ENCODE peak calls at places on chromosomes 2 and 18, in four cellular contexts. One of them, this sample, is unnamed.

GRCh38 chr18:44759925-44760342 is 79.2 kb downstream of the SETBP1 start:
- DNase-seq in NB4: no peak
- DNase-seq in K562: no peak
- DNase-seq in GM12878: peak; percentile 48
- DNase-seq in this sample: no peak

GRCh38 chr18:23878336-23878900 is 136.1 kb upstream of the TTC39C start:
- DNase-seq in NB4: no peak
- DNase-seq in K562: no peak
- DNase-seq in GM12878: no peak
- DNase-seq in this sample: no peak

GRCh38 chr2:62653582-62654422 is 51.7 kb upstream of the EHBP1 start:
- DNase-seq in NB4: no peak
- DNase-seq in K562: no peak
- DNase-seq in GM12878: no peak
- DNase-seq in this sample: no peak

GRCh38 chr2:219515874-219516629 is 1.8 kb downstream of the ASIC4 start:
- DNase-seq in NB4: no peak
- DNase-seq in K562: no peak
- DNase-seq in GM12878: no peak
- DNase-seq in this sample: no peak

GRCh38 chr2:176830362-176830761 is 382.2 kb upstream of the HNRNPA3 start:
- DNase-seq in NB4: peak; percentile 36
- DNase-seq in K562: peak; percentile 20
- DNase-seq in GM12878: no peak
- DNase-seq in this sample: no peak

GRCh38 chr2:52594036-52594435 is 1173.6 kb upstream of the CHAC2 start:
- DNase-seq in NB4: no peak
- DNase-seq in K562: no peak
- DNase-seq in GM12878: no peak
- DNase-seq in this sample: peak; percentile 51

GRCh38 chr2:11270891-11271290 is 73.5 kb downstream of the ROCK2 start:
- DNase-seq in NB4: peak; percentile 14
- DNase-seq in K562: no peak
- DNase-seq in GM12878: no peak
- DNase-seq in this sample: no peak

GRCh38 chr2:101430161-101430560 is 42.9 kb upstream of the CREG2 start:
- DNase-seq in NB4: no peak
- DNase-seq in K562: no peak
- DNase-seq in GM12878: no peak
- DNase-seq in this sample: no peak

GRCh38 chr2:144225077-144225476 is 294.8 kb downstream of the ZEB2 start:
- DNase-seq in NB4: no peak
- DNase-seq in K562: peak; percentile 27
- DNase-seq in GM12878: no peak
- DNase-seq in this sample: no peak

GRCh38 chr2:53768233-53768542 is 584 bp downstream of the CHAC2 start:
- DNase-seq in NB4: peak; percentile 84
- DNase-seq in K562: peak; percentile 43
- DNase-seq in GM12878: no peak
- DNase-seq in this sample: no peak

GRCh38 chr18:70698574-70698973 is 409.7 kb downstream of the SOCS6 start:
- DNase-seq in NB4: no peak
- DNase-seq in K562: no peak
- DNase-seq in GM12878: no peak
- DNase-seq in this sample: no peak

DNA sequence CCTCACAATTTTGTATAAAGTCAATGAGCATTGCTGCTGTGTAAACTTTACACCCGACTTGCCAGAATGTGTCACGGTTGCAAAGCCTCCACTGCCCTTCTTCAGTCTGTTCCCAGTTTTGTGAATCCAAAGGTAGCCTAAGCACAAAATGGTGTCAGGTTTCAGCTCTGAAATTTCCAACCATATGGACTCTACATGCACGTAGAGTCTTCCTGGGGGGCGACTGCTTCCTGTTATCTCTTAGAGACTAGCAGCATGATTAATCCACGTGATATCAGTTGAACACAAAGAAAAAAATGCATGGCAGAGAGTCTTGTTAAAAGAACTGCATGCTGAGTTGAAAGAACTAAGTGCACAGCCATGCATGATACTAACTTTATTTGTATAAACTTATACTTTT is 404.4 kb downstream of the SOCS6 start:
- DNase-seq in NB4: no peak
- DNase-seq in K562: no peak
- DNase-seq in GM12878: no peak
- DNase-seq in this sample: no peak
- TF ChIP-seq MAX in NB4: no peak
- TF ChIP-seq MAX in K562: no peak
- TF ChIP-seq MAX in GM12878: no peak
- TF ChIP-seq MAX in this sample: no peak

GRCh38 chr2:67802296-67802695 is 260.5 kb downstream of the C1D start:
- DNase-seq in NB4: no peak
- DNase-seq in K562: no peak
- DNase-seq in GM12878: no peak
- DNase-seq in this sample: no peak

GRCh38 chr2:67802824-67803223 is 260.0 kb downstream of the C1D start:
- DNase-seq in NB4: no peak
- DNase-seq in K562: no peak
- DNase-seq in GM12878: no peak
- DNase-seq in this sample: no peak

GRCh38 chr2:67812682-67813081 is 250.1 kb downstream of the C1D start:
- DNase-seq in NB4: no peak
- DNase-seq in K562: no peak
- DNase-seq in GM12878: no peak
- DNase-seq in this sample: no peak

GRCh38 chr2:67808112-67808511 is 254.7 kb downstream of the C1D start:
- DNase-seq in NB4: no peak
- DNase-seq in K562: no peak
- DNase-seq in GM12878: no peak
- DNase-seq in this sample: no peak

DNA sequence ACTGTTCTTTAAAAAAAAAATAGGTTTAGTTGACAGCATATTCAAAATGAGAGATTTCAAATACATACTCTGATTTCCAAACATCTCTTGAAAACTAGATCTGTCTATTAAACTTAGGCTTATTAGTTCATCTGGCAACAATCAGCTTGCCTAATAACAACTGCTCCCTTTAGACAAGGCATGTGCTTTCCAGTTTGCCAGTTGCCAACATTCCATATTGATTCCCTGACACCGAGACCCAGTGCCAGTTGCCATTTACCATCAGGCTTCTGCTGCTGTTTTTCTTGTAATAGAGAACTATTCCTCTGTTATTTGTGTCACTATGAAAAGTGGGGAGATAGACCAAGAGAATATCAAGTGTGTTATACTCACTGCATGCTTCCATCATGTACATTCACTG is 256.0 kb downstream of the C1D start:
- DNase-seq in NB4: no peak
- DNase-seq in K562: no peak
- DNase-seq in GM12878: no peak
- DNase-seq in this sample: no peak
- TF ChIP-seq MYC in NB4: no peak
- TF ChIP-seq MYC in K562: no peak
- TF ChIP-seq MYC in GM12878: no peak
- TF ChIP-seq MYC in this sample: no peak

GRCh38 chr2:47771211-47771610 is 11.7 kb upstream of the MSH6 start:
- DNase-seq in NB4: peak; percentile 53
- DNase-seq in K562: peak; percentile 42
- DNase-seq in GM12878: no peak
- DNase-seq in this sample: peak; percentile 81
- TF ChIP-seq MAX in NB4: peak; percentile 68
- TF ChIP-seq MAX in K562: no peak
- TF ChIP-seq MAX in GM12878: no peak
- TF ChIP-seq MAX in this sample: peak; percentile 40

DNA sequence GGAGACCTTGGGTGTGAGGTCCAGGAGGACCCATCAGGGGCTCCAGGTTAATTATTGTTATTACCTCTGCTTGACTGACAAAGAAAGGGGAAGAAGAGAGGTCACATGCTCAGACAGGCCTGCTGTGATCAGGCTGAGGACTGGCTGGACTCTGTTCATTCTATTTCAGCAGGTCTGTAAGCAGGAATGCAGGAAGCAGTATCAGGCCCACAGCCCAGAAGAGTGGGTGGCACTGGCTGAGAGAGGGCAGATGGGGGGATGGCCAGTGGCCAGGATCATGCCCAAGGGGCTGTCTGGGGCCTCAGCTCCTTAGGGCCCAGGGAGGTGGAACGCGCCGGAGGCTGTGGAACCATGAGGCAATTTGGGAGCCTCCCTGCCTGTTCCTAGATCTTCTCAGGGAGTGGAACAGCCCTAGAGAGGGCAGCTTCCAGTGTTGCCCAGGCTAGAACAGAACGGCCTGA is 43.7 kb upstream of the ZBTB7C start:
- DNase-seq in NB4: no peak
- DNase-seq in K562: no peak
- DNase-seq in GM12878: no peak
- DNase-seq in this sample: no peak
- TF ChIP-seq MYC in NB4: no peak
- TF ChIP-seq MYC in K562: no peak
- TF ChIP-seq MYC in GM12878: no peak
- TF ChIP-seq MYC in this sample: no peak

GRCh38 chr2:25505630-25506029 is 163.9 kb upstream of the DNMT3A start:
- DNase-seq in NB4: no peak
- DNase-seq in K562: no peak
- DNase-seq in GM12878: no peak
- DNase-seq in this sample: no peak
- TF ChIP-seq MAX in NB4: no peak
- TF ChIP-seq MAX in K562: no peak
- TF ChIP-seq MAX in GM12878: no peak
- TF ChIP-seq MAX in this sample: no peak

GRCh38 chr18:50405582-50406271 is 30.9 kb downstream of the SKA1 start:
- DNase-seq in NB4: no peak
- DNase-seq in K562: no peak
- DNase-seq in GM12878: no peak
- DNase-seq in this sample: no peak
- TF ChIP-seq MYC in NB4: no peak
- TF ChIP-seq MYC in K562: no peak
- TF ChIP-seq MYC in GM12878: no peak
- TF ChIP-seq MYC in this sample: no peak

DNA sequence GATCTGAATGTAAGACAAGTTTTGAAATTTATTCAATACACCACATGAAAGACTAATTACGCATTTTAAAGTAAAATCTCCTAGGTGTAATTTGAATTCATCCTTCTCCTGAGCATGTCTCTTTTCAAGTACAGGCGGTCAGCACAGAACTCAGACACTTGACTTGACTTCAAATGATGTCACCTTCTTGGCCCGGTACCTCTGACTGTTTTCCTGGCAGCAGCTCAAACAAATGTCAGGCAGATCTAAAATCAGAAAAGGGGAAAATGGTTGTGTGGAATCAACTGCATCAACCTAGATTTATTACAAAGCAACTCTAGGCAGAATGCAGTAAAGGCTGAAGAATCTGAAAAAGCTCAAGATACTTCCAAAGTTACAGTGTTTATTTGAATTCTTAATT is 11.4 kb upstream of the PROKR1 start:
- DNase-seq in NB4: no peak
- DNase-seq in K562: no peak
- DNase-seq in GM12878: no peak
- DNase-seq in this sample: no peak
- TF ChIP-seq MAX in NB4: no peak
- TF ChIP-seq MAX in K562: no peak
- TF ChIP-seq MAX in GM12878: no peak
- TF ChIP-seq MAX in this sample: no peak